ENCODE peak calls at places on chromosome X, in four cellular contexts. One of them, this sample, is unnamed.

GRCh38 chrX:118286066-118286758 is 59.7 kb upstream of the WDR44 start:
- DNase-seq in upper lobe of right lung: no peak
- DNase-seq in aorta: no peak
- DNase-seq in SW480: no peak
- DNase-seq in this sample: no peak

GRCh38 chrX:16175329-16175728 is 8.0 kb downstream of the MAGEB17 start:
- DNase-seq in SW480: no peak
- DNase-seq in upper lobe of right lung: no peak
- DNase-seq in aorta: no peak
- DNase-seq in this sample: no peak

GRCh38 chrX:39654952-39655351 is 442.8 kb downstream of the BCOR start:
- DNase-seq in upper lobe of right lung: no peak
- DNase-seq in aorta: no peak
- DNase-seq in SW480: peak; percentile 62
- DNase-seq in this sample: no peak

GRCh38 chrX:115898382-115899001 is 272.1 kb upstream of the AGTR2 start:
- DNase-seq in upper lobe of right lung: no peak
- DNase-seq in SW480: no peak
- DNase-seq in aorta: peak; percentile 79
- DNase-seq in this sample: peak; percentile 65

GRCh38 chrX:43717161-43717560 is 61.1 kb downstream of the MAOA start:
- DNase-seq in aorta: no peak
- DNase-seq in SW480: peak; percentile 18
- DNase-seq in upper lobe of right lung: no peak
- DNase-seq in this sample: no peak

GRCh38 chrX:40105016-40105790 is 7.4 kb upstream of the BCOR start:
- DNase-seq in upper lobe of right lung: peak; percentile 79
- DNase-seq in aorta: peak; percentile 74
- DNase-seq in SW480: no peak
- DNase-seq in this sample: peak; percentile 35

GRCh38 chrX:105323951-105324350 is 103.5 kb upstream of the TEX13A start:
- DNase-seq in aorta: no peak
- DNase-seq in upper lobe of right lung: no peak
- DNase-seq in SW480: peak; percentile 54
- DNase-seq in this sample: peak; percentile 28

GRCh38 chrX:18871161-18871880 is 112.6 kb downstream of the PHKA2 start:
- DNase-seq in upper lobe of right lung: no peak
- DNase-seq in aorta: no peak
- DNase-seq in SW480: no peak
- DNase-seq in this sample: no peak

GRCh38 chrX:119728487-119728886 is 29.9 kb upstream of the SOWAHD start:
- DNase-seq in aorta: no peak
- DNase-seq in upper lobe of right lung: no peak
- DNase-seq in SW480: no peak
- DNase-seq in this sample: peak; percentile 34

GRCh38 chrX:47620303-47620685 is 637 bp upstream of the SYN1 start:
- DNase-seq in aorta: no peak
- DNase-seq in SW480: no peak
- DNase-seq in upper lobe of right lung: no peak
- DNase-seq in this sample: no peak

GRCh38 chrX:39439910-39440733 is 638.9 kb downstream of the MID1IP1 start:
- DNase-seq in aorta: no peak
- DNase-seq in SW480: no peak
- DNase-seq in upper lobe of right lung: no peak
- DNase-seq in this sample: no peak

This sample was measured in RKO.